ENCODE peak calls at places on chromosomes 11 and 22, in nine cellular contexts. N is lower lobe of right lung; W is K562; O is IMR-90; Q is RWPE2; P is heart right ventricle; X is aorta; D is CD8-positive, alpha-beta T cell; R is pancreas. G is an unnamed sample.

GRCh38 chr11:8503872-8504491 is 90.0 kb downstream of the STK33 start:
- ATAC-seq in N (peak; percentile 66), W (no peak), O (no peak), Q (peak; percentile 23), P (peak; percentile 56), X (no peak), D (no peak), R (peak; percentile 86), G (no peak)

GRCh38 chr11:748007-748359 is 719 bp downstream of the TALDO1 start:
- ATAC-seq in N (peak; percentile 41), W (peak; percentile 37), O (peak; percentile 2), Q (peak; percentile 5), P (peak; percentile 24), X (peak; percentile 9), D (no peak), R (peak; percentile 5), G (no peak)

GRCh38 chr11:34269031-34269430 is 88.8 kb downstream of the ABTB2 start:
- ATAC-seq in N (no peak), W (no peak), O (no peak), Q (no peak), P (no peak), X (no peak), D (no peak), R (no peak), G (no peak)

GRCh38 chr22:44328762-44329161 is 16.0 kb upstream of the SHISAL1 start:
- ATAC-seq in N (no peak), W (no peak), O (no peak), Q (no peak), P (no peak), X (no peak), D (no peak), R (no peak), G (no peak)

GRCh38 chr11:48129697-48130395 is 86.8 kb upstream of the OR4B1 start:
- ATAC-seq in N (no peak), W (peak; percentile 67), O (no peak), Q (no peak), P (no peak), X (no peak), D (no peak), R (no peak), G (no peak)

GRCh38 chr22:41775338-41775737 is 25.1 kb upstream of the CCDC134 start:
- ATAC-seq in N (no peak), W (no peak), O (no peak), Q (no peak), P (no peak), X (no peak), D (no peak), R (no peak), G (no peak)

GRCh38 chr11:47233989-47234668 is 14.5 kb downstream of the ACP2 start:
- ATAC-seq in N (peak; percentile 44), W (peak; percentile 84), O (peak; percentile 83), Q (peak; percentile 79), P (peak; percentile 73), X (peak; percentile 62), D (peak; percentile 10), R (peak; percentile 75), G (peak; percentile 39)

GRCh38 chr11:79100093-79100704 is 340.6 kb downstream of the TENM4 start:
- ATAC-seq in N (peak; percentile 75), W (peak; percentile 96), O (peak; percentile 93), Q (peak; percentile 74), P (peak; percentile 40), X (peak; percentile 55), D (no peak), R (peak; percentile 85), G (no peak)

GRCh38 chr22:46159777-46160176 is 9.5 kb downstream of the PPARA start:
- ATAC-seq in N (peak; percentile 48), W (no peak), O (no peak), Q (no peak), P (no peak), X (no peak), D (no peak), R (no peak), G (no peak)

GRCh38 chr11:131464024-131464423 is 93.6 kb downstream of the NTM start:
- ATAC-seq in N (no peak), W (no peak), O (no peak), Q (no peak), P (no peak), X (no peak), D (no peak), R (no peak), G (no peak)

GRCh38 chr11:35098850-35099249 is 40.1 kb upstream of the CD44 start:
- ATAC-seq in N (peak; percentile 39), W (no peak), O (no peak), Q (no peak), P (peak; percentile 16), X (no peak), D (no peak), R (peak; percentile 14), G (no peak)

GRCh38 chr22:25406510-25407210 is 157.8 kb upstream of the GRK3 start:
- ATAC-seq in N (no peak), W (no peak), O (no peak), Q (no peak), P (no peak), X (no peak), D (no peak), R (peak; percentile 6), G (no peak)

GRCh38 chr11:71537537-71537936 is 288 bp upstream of the KRTAP5-8 start:
- ATAC-seq in N (no peak), W (no peak), O (no peak), Q (no peak), P (no peak), X (no peak), D (no peak), R (no peak), G (no peak)

GRCh38 chr11:71535825-71536224 is 2.0 kb upstream of the KRTAP5-8 start:
- ATAC-seq in N (no peak), W (no peak), O (no peak), Q (no peak), P (no peak), X (no peak), D (no peak), R (no peak), G (no peak)

GRCh38 chr11:71542382-71542781 is 4.6 kb downstream of the KRTAP5-8 start:
- ATAC-seq in N (no peak), W (no peak), O (no peak), Q (no peak), P (no peak), X (no peak), D (no peak), R (no peak), G (no peak)

GRCh38 chr11:71542856-71543743 is 5.1 kb upstream of the KRTAP5-9 start:
- ATAC-seq in N (no peak), W (no peak), O (no peak), Q (no peak), P (no peak), X (no peak), D (no peak), R (no peak), G (no peak)

GRCh38 chr11:71539017-71539416 is 1.2 kb downstream of the KRTAP5-8 start:
- ATAC-seq in N (no peak), W (no peak), O (no peak), Q (no peak), P (no peak), X (no peak), D (no peak), R (no peak), G (no peak)
- H3K4me1 ChIP-seq in N (no peaks in the 10 kb centered on the region), W (peaks cover 4% of the 10 kb centered on the region), O (no peaks in the 10 kb centered on the region), Q (no peaks in the 10 kb centered on the region), P (no peaks in the 10 kb centered on the region), X (no peaks in the 10 kb centered on the region), D (no peaks in the 10 kb centered on the region), R (peaks cover 10% of the 10 kb centered on the region), G (no peaks in the 10 kb centered on the region)

GRCh38 chr22:23204541-23205157 is 24.3 kb downstream of the BCR start:
- ATAC-seq in N (peak; percentile 73), W (no peak), O (no peak), Q (peak; percentile 28), P (peak; percentile 94), X (peak; percentile 61), D (no peak), R (peak; percentile 83), G (peak; percentile 81)

GRCh38 chr22:23200896-23201295 is 20.6 kb downstream of the BCR start:
- ATAC-seq in N (no peak), W (peak; percentile 1), O (no peak), Q (no peak), P (no peak), X (no peak), D (no peak), R (peak; percentile 63), G (no peak)

GRCh38 chr22:23203452-23204124 is 23.3 kb downstream of the BCR start:
- ATAC-seq in N (no peak), W (no peak), O (no peak), Q (no peak), P (no peak), X (no peak), D (no peak), R (no peak), G (no peak)

GRCh38 chr22:23204125-23204488 is 23.8 kb downstream of the BCR start:
- ATAC-seq in N (no peak), W (no peak), O (no peak), Q (no peak), P (no peak), X (peak; percentile 79), D (no peak), R (no peak), G (no peak)

GRCh38 chr22:23202812-23203451 is 22.6 kb downstream of the BCR start:
- ATAC-seq in N (no peak), W (no peak), O (no peak), Q (no peak), P (no peak), X (no peak), D (no peak), R (no peak), G (no peak)
- H3K4me1 ChIP-seq in N (peaks cover 39% of the 10 kb centered on the region), W (peaks cover 16% of the 10 kb centered on the region), O (peaks cover 7% of the 10 kb centered on the region), Q (peaks cover 20% of the 10 kb centered on the region), P (peaks cover 29% of the 10 kb centered on the region), X (no peaks in the 10 kb centered on the region), D (no peaks in the 10 kb centered on the region), R (peaks cover 19% of the 10 kb centered on the region), G (peaks cover 61% of the 10 kb centered on the region)

DNA sequence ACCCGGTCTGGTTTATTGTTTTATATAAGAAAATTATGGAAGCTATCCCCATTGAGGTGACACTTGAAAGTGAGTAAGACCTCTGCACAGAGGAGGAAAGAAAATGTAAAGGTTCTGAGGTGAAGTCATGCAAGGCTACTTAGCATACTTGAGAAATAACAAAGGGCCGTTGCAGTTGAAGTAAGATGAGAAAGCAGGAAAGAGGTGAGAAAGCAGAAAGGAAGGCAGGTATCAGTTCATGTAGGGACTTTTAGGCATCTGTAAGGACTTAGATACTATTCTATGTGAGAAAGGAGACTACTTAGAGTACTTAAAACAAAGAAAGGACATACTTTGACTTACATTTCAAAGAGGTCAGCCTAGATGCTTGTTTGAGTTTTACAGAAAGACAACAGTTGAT is 84.7 kb downstream of the CASP12 start:
- ATAC-seq in N (no peak), W (no peak), O (no peak), Q (no peak), P (no peak), X (no peak), D (no peak), R (no peak), G (no peak)
- H3K4me1 ChIP-seq in N (no peaks in the 10 kb centered on the region), W (no peaks in the 10 kb centered on the region), O (no peaks in the 10 kb centered on the region), Q (no peaks in the 10 kb centered on the region), P (no peaks in the 10 kb centered on the region), X (no peaks in the 10 kb centered on the region), D (no peaks in the 10 kb centered on the region), R (no peaks in the 10 kb centered on the region), G (no peaks in the 10 kb centered on the region)

DNA sequence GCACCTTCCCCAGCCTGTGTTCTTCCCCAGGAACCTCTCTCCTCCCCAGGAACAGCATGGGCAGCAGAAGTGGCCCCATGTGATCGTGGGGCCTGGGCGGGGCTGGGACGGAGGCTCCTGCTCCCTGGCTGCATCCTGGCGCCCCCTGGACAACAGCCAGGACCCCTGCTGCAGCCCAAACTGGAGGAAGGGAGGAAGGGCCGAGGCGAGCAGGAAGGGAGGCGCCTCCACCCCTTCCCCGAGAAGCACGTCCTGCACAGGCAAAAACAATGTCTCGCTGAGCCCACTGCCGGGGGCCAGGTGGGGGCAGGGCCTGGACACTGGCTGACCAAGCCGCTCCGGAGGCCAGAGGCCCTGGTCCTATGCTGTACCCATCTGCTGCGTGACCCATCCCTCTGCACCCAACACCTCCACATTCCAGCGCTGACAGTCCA is 15.0 kb upstream of the MFNG start:
- ATAC-seq in N (peak; percentile 22), W (no peak), O (no peak), Q (no peak), P (peak; percentile 82), X (peak; percentile 8), D (no peak), R (peak; percentile 0), G (peak; percentile 39)
- H3K4me1 ChIP-seq in N (peaks cover 59% of the 10 kb centered on the region), W (peaks cover 39% of the 10 kb centered on the region), O (peaks cover 24% of the 10 kb centered on the region), Q (peaks cover 48% of the 10 kb centered on the region), P (peaks cover 61% of the 10 kb centered on the region), X (no peaks in the 10 kb centered on the region), D (peaks cover 20% of the 10 kb centered on the region), R (peaks cover 50% of the 10 kb centered on the region), G (peaks cover 42% of the 10 kb centered on the region)

G was measured in gastroesophageal sphincter.